ENCODE peak calls at places on chromosomes 2 and 18, in seven cellular contexts. One of them, this sample, is unnamed.
A peak's percentile ranks its signal among the peaks of the same experiment; 100 is the strongest.

GRCh38 chr2:56648802-56649201 is 465.0 kb downstream of the CCDC85A start:
- DNase-seq in thyroid gland: no peak
- DNase-seq in AG04450: no peak
- DNase-seq in A549: no peak
- DNase-seq in brain microvascular endothelial cell: no peak
- DNase-seq in heart right ventricle: no peak
- DNase-seq in astrocyte of the cerebellum: no peak
- DNase-seq in this sample: no peak

GRCh38 chr2:64036343-64036742 is 17.1 kb upstream of the VPS54 start:
- DNase-seq in astrocyte of the cerebellum: no peak
- DNase-seq in A549: no peak
- DNase-seq in brain microvascular endothelial cell: peak; percentile 59
- DNase-seq in AG04450: no peak
- DNase-seq in heart right ventricle: no peak
- DNase-seq in thyroid gland: no peak
- DNase-seq in this sample: peak; percentile 81

GRCh38 chr2:236935131-236935530 is 150.6 kb upstream of the COPS8 start:
- DNase-seq in AG04450: no peak
- DNase-seq in brain microvascular endothelial cell: no peak
- DNase-seq in thyroid gland: no peak
- DNase-seq in heart right ventricle: no peak
- DNase-seq in astrocyte of the cerebellum: no peak
- DNase-seq in A549: no peak
- DNase-seq in this sample: no peak

GRCh38 chr2:20012282-20013060 is at the start of gene MATN3:
- DNase-seq in heart right ventricle: peak; percentile 49
- DNase-seq in A549: peak; percentile 59
- DNase-seq in AG04450: no peak
- DNase-seq in astrocyte of the cerebellum: peak; percentile 16
- DNase-seq in thyroid gland: peak; percentile 61
- DNase-seq in brain microvascular endothelial cell: no peak
- DNase-seq in this sample: no peak

GRCh38 chr2:160394153-160394552 is 99.5 kb downstream of the RBMS1 start:
- DNase-seq in heart right ventricle: no peak
- DNase-seq in brain microvascular endothelial cell: no peak
- DNase-seq in A549: no peak
- DNase-seq in AG04450: no peak
- DNase-seq in astrocyte of the cerebellum: no peak
- DNase-seq in thyroid gland: no peak
- DNase-seq in this sample: peak; percentile 73

GRCh38 chr2:85273732-85274731 is 53.8 kb downstream of the TGOLN2 start:
- DNase-seq in A549: peak; percentile 62
- DNase-seq in thyroid gland: no peak
- DNase-seq in AG04450: peak; percentile 84
- DNase-seq in astrocyte of the cerebellum: peak; percentile 73
- DNase-seq in heart right ventricle: no peak
- DNase-seq in brain microvascular endothelial cell: peak; percentile 53
- DNase-seq in this sample: no peak

GRCh38 chr18:50133526-50133925 is 61.4 kb downstream of the MYO5B start:
- DNase-seq in heart right ventricle: no peak
- DNase-seq in brain microvascular endothelial cell: no peak
- DNase-seq in A549: no peak
- DNase-seq in astrocyte of the cerebellum: no peak
- DNase-seq in AG04450: no peak
- DNase-seq in thyroid gland: no peak
- DNase-seq in this sample: no peak

GRCh38 chr2:109266998-109267854 is 138.2 kb downstream of the SH3RF3 start:
- DNase-seq in brain microvascular endothelial cell: no peak
- DNase-seq in A549: no peak
- DNase-seq in heart right ventricle: no peak
- DNase-seq in thyroid gland: no peak
- DNase-seq in AG04450: no peak
- DNase-seq in astrocyte of the cerebellum: no peak
- DNase-seq in this sample: no peak

GRCh38 chr2:104658840-104659591 is 194.9 kb upstream of the POU3F3 start:
- DNase-seq in thyroid gland: no peak
- DNase-seq in heart right ventricle: peak; percentile 27
- DNase-seq in A549: no peak
- DNase-seq in AG04450: no peak
- DNase-seq in brain microvascular endothelial cell: no peak
- DNase-seq in astrocyte of the cerebellum: no peak
- DNase-seq in this sample: no peak

GRCh38 chr2:100673691-100674485 is 111.1 kb downstream of the PDCL3 start:
- DNase-seq in A549: no peak
- DNase-seq in heart right ventricle: no peak
- DNase-seq in AG04450: no peak
- DNase-seq in brain microvascular endothelial cell: no peak
- DNase-seq in thyroid gland: no peak
- DNase-seq in astrocyte of the cerebellum: no peak
- DNase-seq in this sample: no peak

GRCh38 chr18:55316615-55317184 is 271.3 kb downstream of the TCF4 start:
- DNase-seq in astrocyte of the cerebellum: no peak
- DNase-seq in brain microvascular endothelial cell: no peak
- DNase-seq in AG04450: no peak
- DNase-seq in heart right ventricle: no peak
- DNase-seq in A549: no peak
- DNase-seq in thyroid gland: no peak
- DNase-seq in this sample: no peak

GRCh38 chr18:7273301-7273911 is 42.5 kb downstream of the LRRC30 start:
- DNase-seq in thyroid gland: peak; percentile 40
- DNase-seq in astrocyte of the cerebellum: no peak
- DNase-seq in AG04450: no peak
- DNase-seq in A549: no peak
- DNase-seq in heart right ventricle: peak; percentile 69
- DNase-seq in brain microvascular endothelial cell: peak; percentile 63
- DNase-seq in this sample: no peak

GRCh38 chr2:237383991-237384671 is 29.8 kb downstream of the COL6A3 start:
- DNase-seq in A549: no peak
- DNase-seq in astrocyte of the cerebellum: no peak
- DNase-seq in AG04450: peak; percentile 89
- DNase-seq in heart right ventricle: no peak
- DNase-seq in thyroid gland: no peak
- DNase-seq in brain microvascular endothelial cell: peak; percentile 20
- DNase-seq in this sample: no peak

GRCh38 chr2:144331652-144332355 is 188.1 kb downstream of the ZEB2 start:
- DNase-seq in astrocyte of the cerebellum: no peak
- DNase-seq in heart right ventricle: no peak
- DNase-seq in A549: no peak
- DNase-seq in brain microvascular endothelial cell: peak; percentile 44
- DNase-seq in thyroid gland: no peak
- DNase-seq in AG04450: no peak
- DNase-seq in this sample: no peak

GRCh38 chr2:6556755-6557154 is 309.0 kb downstream of the CMPK2 start:
- DNase-seq in A549: peak; percentile 16
- DNase-seq in thyroid gland: no peak
- DNase-seq in astrocyte of the cerebellum: peak; percentile 33
- DNase-seq in heart right ventricle: no peak
- DNase-seq in brain microvascular endothelial cell: peak; percentile 81
- DNase-seq in AG04450: peak; percentile 15
- DNase-seq in this sample: no peak

GRCh38 chr2:16653083-16653375 is 12.6 kb downstream of the CYRIA start:
- DNase-seq in astrocyte of the cerebellum: no peak
- DNase-seq in heart right ventricle: no peak
- DNase-seq in A549: no peak
- DNase-seq in brain microvascular endothelial cell: no peak
- DNase-seq in AG04450: no peak
- DNase-seq in thyroid gland: peak; percentile 56
- DNase-seq in this sample: no peak

GRCh38 chr18:47280121-47280520 is 28.7 kb upstream of the SKOR2 start:
- DNase-seq in brain microvascular endothelial cell: no peak
- DNase-seq in heart right ventricle: no peak
- DNase-seq in A549: no peak
- DNase-seq in astrocyte of the cerebellum: no peak
- DNase-seq in thyroid gland: no peak
- DNase-seq in AG04450: no peak
- DNase-seq in this sample: no peak

GRCh38 chr2:102063948-102064678 is 72.4 kb downstream of the IL1R2 start:
- DNase-seq in AG04450: peak; percentile 96
- DNase-seq in astrocyte of the cerebellum: peak; percentile 95
- DNase-seq in brain microvascular endothelial cell: peak; percentile 98
- DNase-seq in thyroid gland: peak; percentile 92
- DNase-seq in A549: peak; percentile 92
- DNase-seq in heart right ventricle: peak; percentile 71
- DNase-seq in this sample: no peak

GRCh38 chr2:28664120-28664842 is 87.3 kb upstream of the PPP1CB start:
- DNase-seq in brain microvascular endothelial cell: no peak
- DNase-seq in thyroid gland: peak; percentile 45
- DNase-seq in astrocyte of the cerebellum: no peak
- DNase-seq in heart right ventricle: no peak
- DNase-seq in AG04450: no peak
- DNase-seq in A549: no peak
- DNase-seq in this sample: no peak

GRCh38 chr2:49351531-49351930 is 197.2 kb upstream of the FSHR start:
- DNase-seq in AG04450: no peak
- DNase-seq in thyroid gland: no peak
- DNase-seq in heart right ventricle: no peak
- DNase-seq in astrocyte of the cerebellum: no peak
- DNase-seq in brain microvascular endothelial cell: no peak
- DNase-seq in A549: no peak
- DNase-seq in this sample: no peak

GRCh38 chr18:12857215-12857924 is 26.7 kb downstream of the PTPN2 start:
- DNase-seq in A549: no peak
- DNase-seq in heart right ventricle: no peak
- DNase-seq in astrocyte of the cerebellum: no peak
- DNase-seq in brain microvascular endothelial cell: no peak
- DNase-seq in AG04450: no peak
- DNase-seq in thyroid gland: no peak
- DNase-seq in this sample: peak; percentile 93

GRCh38 chr2:73112026-73112912 is 479 bp downstream of the RAB11FIP5 start:
- DNase-seq in AG04450: no peak
- DNase-seq in thyroid gland: peak; percentile 35
- DNase-seq in A549: peak; percentile 61
- DNase-seq in brain microvascular endothelial cell: no peak
- DNase-seq in heart right ventricle: no peak
- DNase-seq in astrocyte of the cerebellum: no peak
- DNase-seq in this sample: no peak

GRCh38 chr2:237591379-237591881 is 896 bp upstream of the RAB17 start:
- DNase-seq in astrocyte of the cerebellum: no peak
- DNase-seq in AG04450: no peak
- DNase-seq in brain microvascular endothelial cell: peak; percentile 16
- DNase-seq in heart right ventricle: no peak
- DNase-seq in thyroid gland: peak; percentile 27
- DNase-seq in A549: no peak
- DNase-seq in this sample: no peak

GRCh38 chr2:64586883-64587481 is 62.9 kb downstream of the AFTPH start:
- DNase-seq in A549: peak; percentile 60
- DNase-seq in astrocyte of the cerebellum: peak; percentile 34
- DNase-seq in AG04450: peak; percentile 11
- DNase-seq in heart right ventricle: no peak
- DNase-seq in brain microvascular endothelial cell: peak; percentile 29
- DNase-seq in thyroid gland: no peak
- DNase-seq in this sample: peak; percentile 23

GRCh38 chr2:127454595-127455565 is 36.7 kb downstream of the PROC start:
- DNase-seq in astrocyte of the cerebellum: no peak
- DNase-seq in heart right ventricle: no peak
- DNase-seq in brain microvascular endothelial cell: no peak
- DNase-seq in thyroid gland: no peak
- DNase-seq in A549: peak; percentile 68
- DNase-seq in AG04450: no peak
- DNase-seq in this sample: no peak

DNA sequence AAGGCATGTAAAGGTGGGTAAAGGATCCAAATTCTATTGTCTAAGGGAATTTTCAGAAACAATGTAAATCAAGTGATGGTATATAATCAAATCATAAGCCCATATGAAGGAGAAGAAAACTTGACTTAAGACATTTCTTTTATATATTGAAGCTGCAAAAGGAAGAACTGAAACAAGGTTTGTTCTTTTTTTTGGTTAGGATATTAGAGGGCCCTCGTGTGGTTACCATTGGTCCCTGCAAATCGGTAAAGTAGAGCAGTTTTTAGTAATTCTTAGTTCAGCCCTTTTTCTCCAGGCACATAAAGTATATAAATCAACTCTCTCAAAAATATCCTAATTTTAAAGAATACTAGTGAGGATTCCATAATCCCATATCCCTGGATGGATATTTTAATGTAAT is 105.6 kb upstream of the STK17B start:
- DNase-seq in AG04450: no peak
- DNase-seq in thyroid gland: no peak
- DNase-seq in heart right ventricle: no peak
- DNase-seq in astrocyte of the cerebellum: peak; percentile 15
- DNase-seq in A549: no peak
- DNase-seq in brain microvascular endothelial cell: no peak
- DNase-seq in this sample: peak; percentile 72
- H3K4me3 ChIP-seq in AG04450: no peak overlapping the region
- H3K4me3 ChIP-seq in thyroid gland: no peak overlapping the region
- H3K4me3 ChIP-seq in heart right ventricle: no peak overlapping the region
- H3K4me3 ChIP-seq in astrocyte of the cerebellum: no peak overlapping the region
- H3K4me3 ChIP-seq in A549: no peak overlapping the region
- H3K4me3 ChIP-seq in brain microvascular endothelial cell: no peak overlapping the region
- H3K4me3 ChIP-seq in this sample: no peak overlapping the region

GRCh38 chr2:226796840-226797288 is 2.8 kb downstream of the IRS1 start:
- DNase-seq in heart right ventricle: peak; percentile 46
- DNase-seq in astrocyte of the cerebellum: no peak
- DNase-seq in brain microvascular endothelial cell: no peak
- DNase-seq in AG04450: no peak
- DNase-seq in A549: no peak
- DNase-seq in thyroid gland: peak; percentile 79
- DNase-seq in this sample: no peak
- H3K4me3 ChIP-seq in heart right ventricle: peak overlapping the region; percentile 73
- H3K4me3 ChIP-seq in astrocyte of the cerebellum: peak overlapping the region; percentile 88
- H3K4me3 ChIP-seq in brain microvascular endothelial cell: peak overlapping the region; percentile 27
- H3K4me3 ChIP-seq in AG04450: peak overlapping the region; percentile 91
- H3K4me3 ChIP-seq in A549: no peak overlapping the region
- H3K4me3 ChIP-seq in thyroid gland: peak overlapping the region; percentile 72
- H3K4me3 ChIP-seq in this sample: no peak overlapping the region

GRCh38 chr2:218898109-218898878 is 17.6 kb downstream of the WNT10A start:
- DNase-seq in brain microvascular endothelial cell: peak; percentile 30
- DNase-seq in AG04450: no peak
- DNase-seq in heart right ventricle: peak; percentile 80
- DNase-seq in astrocyte of the cerebellum: no peak
- DNase-seq in thyroid gland: peak; percentile 56
- DNase-seq in A549: peak; percentile 54
- DNase-seq in this sample: no peak

GRCh38 chr2:218897394-218898108 is 16.9 kb downstream of the WNT10A start:
- DNase-seq in astrocyte of the cerebellum: no peak
- DNase-seq in heart right ventricle: no peak
- DNase-seq in AG04450: no peak
- DNase-seq in brain microvascular endothelial cell: no peak
- DNase-seq in thyroid gland: no peak
- DNase-seq in A549: no peak
- DNase-seq in this sample: no peak

GRCh38 chr2:218895326-218895725 is 14.7 kb downstream of the WNT10A start:
- DNase-seq in brain microvascular endothelial cell: no peak
- DNase-seq in A549: no peak
- DNase-seq in thyroid gland: no peak
- DNase-seq in AG04450: no peak
- DNase-seq in heart right ventricle: no peak
- DNase-seq in astrocyte of the cerebellum: no peak
- DNase-seq in this sample: no peak

GRCh38 chr2:218895758-218896500 is 15.3 kb downstream of the WNT10A start:
- DNase-seq in brain microvascular endothelial cell: no peak
- DNase-seq in astrocyte of the cerebellum: no peak
- DNase-seq in heart right ventricle: no peak
- DNase-seq in A549: no peak
- DNase-seq in thyroid gland: no peak
- DNase-seq in AG04450: no peak
- DNase-seq in this sample: no peak

GRCh38 chr2:218896501-218897393 is 16.1 kb downstream of the WNT10A start:
- DNase-seq in brain microvascular endothelial cell: no peak
- DNase-seq in A549: no peak
- DNase-seq in heart right ventricle: no peak
- DNase-seq in AG04450: no peak
- DNase-seq in astrocyte of the cerebellum: no peak
- DNase-seq in thyroid gland: no peak
- DNase-seq in this sample: peak; percentile 73
- H3K4me3 ChIP-seq in brain microvascular endothelial cell: no peak overlapping the region
- H3K4me3 ChIP-seq in A549: peak overlapping the region; percentile 23
- H3K4me3 ChIP-seq in heart right ventricle: peak overlapping the region; percentile 33
- H3K4me3 ChIP-seq in AG04450: peak overlapping the region; percentile 4
- H3K4me3 ChIP-seq in astrocyte of the cerebellum: no peak overlapping the region
- H3K4me3 ChIP-seq in thyroid gland: no peak overlapping the region
- H3K4me3 ChIP-seq in this sample: peak overlapping the region; percentile 42

GRCh38 chr18:27662537-27662936 is 477.4 kb upstream of the CHST9 start:
- DNase-seq in brain microvascular endothelial cell: no peak
- DNase-seq in A549: no peak
- DNase-seq in heart right ventricle: no peak
- DNase-seq in astrocyte of the cerebellum: no peak
- DNase-seq in AG04450: no peak
- DNase-seq in thyroid gland: no peak
- DNase-seq in this sample: no peak
- H3K4me3 ChIP-seq in brain microvascular endothelial cell: no peak overlapping the region
- H3K4me3 ChIP-seq in A549: no peak overlapping the region
- H3K4me3 ChIP-seq in heart right ventricle: no peak overlapping the region
- H3K4me3 ChIP-seq in astrocyte of the cerebellum: no peak overlapping the region
- H3K4me3 ChIP-seq in AG04450: no peak overlapping the region
- H3K4me3 ChIP-seq in thyroid gland: no peak overlapping the region
- H3K4me3 ChIP-seq in this sample: no peak overlapping the region

This sample was measured in Jurkat, Clone E6-1.